ENCODE peak calls at places on chromosomes 3 and 15, in five cellular contexts. J is spleen, I is A549, F is upper lobe of left lung, R is body of pancreas. A is an unnamed sample.

GRCh38 chr3:14803101-14803980 is 15.4 kb upstream of the FGD5 start:
- DNase-seq in I (peak), F (no peak), J (peak), R (no peak), A (no peak)

GRCh38 chr3:111733154-111733553 is 125.9 kb upstream of the PHLDB2 start:
- DNase-seq in I (peak), F (no peak), J (no peak), R (peak), A (no peak)

GRCh38 chr3:150687613-150688012 is 16.1 kb downstream of the ERICH6 start:
- DNase-seq in R (no peak), I (no peak), F (no peak), J (no peak), A (no peak)

GRCh38 chr15:69603369-69604049 is 150.9 kb downstream of the RPLP1 start:
- DNase-seq in J (no peak), R (no peak), I (no peak), F (no peak), A (no peak)

GRCh38 chr3:105829879-105830622 is 38.8 kb downstream of the CBLB start:
- DNase-seq in J (no peak), R (no peak), F (no peak), I (no peak), A (no peak)

GRCh38 chr3:62378329-62378789 is 5.0 kb upstream of the FEZF2 start:
- DNase-seq in R (no peak), I (no peak), F (peak), J (no peak), A (no peak)

GRCh38 chr3:188947983-188948657 is 223.7 kb upstream of the TPRG1 start:
- DNase-seq in I (peak), R (peak), J (no peak), F (peak), A (peak)

GRCh38 chr3:162538466-162538865 is 1041.9 kb downstream of the OTOL1 start:
- DNase-seq in R (no peak), I (no peak), F (no peak), J (no peak), A (no peak)

GRCh38 chr3:171320721-171321120 is 139.5 kb downstream of the TNIK start:
- DNase-seq in F (no peak), I (no peak), J (no peak), R (no peak), A (no peak)

GRCh38 chr3:129106866-129107565 is 14.6 kb downstream of the RAB43 start:
- DNase-seq in F (peak), J (no peak), I (no peak), R (peak), A (no peak)

GRCh38 chr3:183131735-183132134 is 30.8 kb downstream of the LAMP3 start:
- DNase-seq in J (no peak), I (no peak), F (no peak), R (no peak), A (no peak)

GRCh38 chr3:159200176-159200575 is 398.3 kb downstream of the MFSD1 start:
- DNase-seq in F (no peak), R (no peak), I (no peak), J (no peak), A (peak)

GRCh38 chr15:96699871-96700401 is 369.4 kb downstream of the NR2F2 start:
- DNase-seq in F (no peak), J (no peak), I (no peak), R (no peak), A (no peak)

GRCh38 chr3:69084668-69085542 is at the start of gene ARL6IP5:
- DNase-seq in R (peak), J (peak), I (peak), F (peak), A (peak)
- TF ChIP-seq POLR2A in R (peak), J (peak), I (no peak), F (peak), A (no peak)

DNA sequence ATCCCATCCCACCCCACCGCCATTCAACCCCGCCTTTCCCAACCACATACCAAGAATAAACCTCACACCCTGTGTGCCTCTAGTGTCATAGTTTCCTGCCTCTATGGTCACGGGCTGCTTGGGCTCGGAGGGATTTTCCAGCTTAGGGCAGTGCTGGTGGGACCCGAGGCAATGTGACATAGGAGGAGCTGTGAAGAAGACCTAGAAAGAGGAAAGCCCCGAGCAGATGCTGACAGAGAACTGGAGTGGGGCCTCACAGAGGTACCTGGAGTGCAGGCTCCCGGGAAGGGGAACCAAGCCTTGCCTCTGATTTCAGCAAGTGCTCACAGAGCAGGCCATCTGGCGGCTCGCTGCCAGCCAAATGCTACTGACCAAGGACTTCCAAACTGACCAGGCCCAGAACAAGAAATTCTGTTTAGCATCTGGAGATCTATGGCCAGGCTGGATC is 27.5 kb downstream of the BHLHE40 start:
- DNase-seq in F (no peak), J (peak), R (no peak), I (no peak), A (no peak)
- TF ChIP-seq POLR2A in F (no peak), J (no peak), R (no peak), I (no peak), A (no peak)

DNA sequence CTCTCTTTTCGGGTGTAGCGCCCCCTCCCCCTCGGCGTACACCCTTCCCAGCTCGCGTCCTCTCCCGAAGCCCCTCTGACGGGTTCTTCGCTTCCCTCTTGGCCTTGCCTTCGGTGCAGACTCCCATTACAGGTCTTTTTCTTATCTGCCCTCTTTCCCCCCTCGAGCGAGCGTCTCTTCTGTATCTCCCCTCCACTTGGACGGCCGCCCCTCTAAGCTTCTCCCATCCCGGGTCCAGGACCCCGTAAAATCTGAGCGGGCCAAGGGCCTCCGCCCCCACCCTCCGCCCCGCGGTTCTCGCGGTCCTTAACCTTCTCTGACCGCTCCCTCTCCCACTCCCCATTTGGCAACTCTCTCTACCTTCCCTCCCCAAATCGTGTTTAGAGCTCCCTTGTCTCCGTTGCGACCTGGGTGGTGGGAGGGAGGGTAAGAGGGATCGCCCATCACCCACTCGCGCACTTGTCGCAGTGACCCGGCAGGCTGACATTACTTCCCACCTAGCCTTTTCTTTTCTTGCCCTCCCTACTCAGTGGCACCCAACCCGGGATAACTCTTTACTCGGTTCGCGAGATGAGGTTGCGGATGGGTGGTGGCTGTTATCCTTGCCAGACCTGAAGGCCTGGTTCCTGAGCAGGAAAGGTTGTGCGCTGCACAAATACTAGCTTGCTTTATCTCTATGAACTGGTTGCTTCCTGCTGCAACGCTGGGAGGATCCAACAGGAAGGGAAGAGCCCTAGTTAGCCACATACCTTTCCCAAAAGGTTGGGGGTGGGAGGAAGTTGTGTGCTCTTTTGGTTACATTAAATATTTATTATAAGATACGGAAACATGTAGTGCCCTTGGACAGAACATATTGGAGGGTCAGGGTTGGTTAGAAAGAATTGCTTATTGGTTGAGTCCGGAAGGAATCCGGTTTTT is 922 bp downstream of the RAB11A start:
- DNase-seq in I (peak), R (peak), F (peak), J (peak), A (no peak)
- TF ChIP-seq POLR2A in I (no peak), R (peak), F (no peak), J (no peak), A (no peak)

DNA sequence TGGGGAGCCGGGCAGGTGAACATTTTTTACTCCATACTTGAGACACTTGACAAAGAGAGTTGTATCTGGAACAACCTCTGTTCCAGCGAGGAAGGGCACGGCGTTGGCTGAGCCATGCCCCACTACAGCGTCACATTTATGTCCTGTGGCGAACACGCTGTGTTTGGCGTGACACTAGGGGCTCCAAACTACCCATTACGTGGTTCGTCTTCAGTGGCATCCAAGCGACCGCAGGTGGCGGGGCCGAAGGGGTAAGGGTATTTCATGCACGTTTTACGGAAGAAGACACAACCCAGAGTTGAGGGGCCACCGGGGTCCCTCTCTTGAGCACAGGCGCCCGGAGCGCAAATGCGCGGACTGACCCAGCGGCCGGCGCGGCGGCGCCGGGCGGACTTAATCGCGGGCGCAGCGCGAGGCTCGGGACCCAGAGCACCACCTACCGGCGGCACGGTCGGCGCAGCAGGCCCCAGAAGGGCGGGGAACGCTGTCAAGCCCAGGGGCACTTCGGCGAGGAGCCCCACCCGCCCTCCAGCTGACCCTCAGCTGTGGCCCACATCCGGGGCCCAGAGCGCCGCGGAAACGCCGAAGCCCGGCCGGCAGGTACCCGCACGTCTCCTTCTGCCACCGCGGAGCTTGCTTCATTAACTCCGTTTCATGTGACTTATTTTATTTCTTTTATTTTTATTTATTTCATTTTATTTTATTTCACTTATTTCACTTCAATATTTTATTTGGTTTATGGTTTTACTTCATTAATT is 36.4 kb upstream of the TRIM71 start:
- DNase-seq in I (peak), J (peak), F (peak), R (peak), A (peak)
- TF ChIP-seq POLR2A in I (no peak), J (no peak), F (no peak), R (no peak), A (no peak)

GRCh38 chr15:80055933-80056332 is 3.5 kb upstream of the ZFAND6 start:
- DNase-seq in F (no peak), J (no peak), I (no peak), R (no peak), A (no peak)

GRCh38 chr15:80058044-80058443 is 1.4 kb upstream of the ZFAND6 start:
- DNase-seq in I (no peak), F (no peak), R (no peak), J (no peak), A (no peak)

GRCh38 chr15:80058851-80059785 is at the start of gene ZFAND6:
- DNase-seq in R (peak), F (peak), J (peak), I (peak), A (peak)

GRCh38 chr15:80061581-80061980 is 2.1 kb downstream of the ZFAND6 start:
- DNase-seq in I (no peak), F (no peak), J (no peak), R (no peak), A (no peak)

GRCh38 chr15:80059786-80060489 is 462 bp downstream of the ZFAND6 start:
- DNase-seq in J (no peak), R (peak), I (peak), F (peak), A (peak)
- TF ChIP-seq POLR2A in J (peak), R (no peak), I (peak), F (no peak), A (no peak)

GRCh38 chr3:20040476-20041196 is 390 bp downstream of the KAT2B start:
- DNase-seq in R (peak), I (peak), F (peak), J (peak), A (peak)

GRCh38 chr3:20042331-20042730 is 2.1 kb downstream of the KAT2B start:
- DNase-seq in R (no peak), J (no peak), I (no peak), F (no peak), A (no peak)

GRCh38 chr3:20039765-20040475 is at the start of gene KAT2B:
- DNase-seq in J (peak), F (peak), R (peak), I (peak), A (peak)

GRCh38 chr3:20039082-20039764 is 1.0 kb upstream of the KAT2B start:
- DNase-seq in I (no peak), R (no peak), F (no peak), J (no peak), A (no peak)

GRCh38 chr3:20041197-20041780 is 1.0 kb downstream of the KAT2B start:
- DNase-seq in J (peak), R (peak), I (peak), F (peak), A (peak)
- TF ChIP-seq POLR2A in J (no peak), R (peak), I (no peak), F (peak), A (no peak)

GRCh38 chr3:119677641-119677934 is 382 bp upstream of the COX17 start:
- DNase-seq in R (no peak), J (no peak), F (no peak), I (no peak), A (no peak)
- TF ChIP-seq POLR2A in R (no peak), J (no peak), F (no peak), I (no peak), A (no peak)

DNA sequence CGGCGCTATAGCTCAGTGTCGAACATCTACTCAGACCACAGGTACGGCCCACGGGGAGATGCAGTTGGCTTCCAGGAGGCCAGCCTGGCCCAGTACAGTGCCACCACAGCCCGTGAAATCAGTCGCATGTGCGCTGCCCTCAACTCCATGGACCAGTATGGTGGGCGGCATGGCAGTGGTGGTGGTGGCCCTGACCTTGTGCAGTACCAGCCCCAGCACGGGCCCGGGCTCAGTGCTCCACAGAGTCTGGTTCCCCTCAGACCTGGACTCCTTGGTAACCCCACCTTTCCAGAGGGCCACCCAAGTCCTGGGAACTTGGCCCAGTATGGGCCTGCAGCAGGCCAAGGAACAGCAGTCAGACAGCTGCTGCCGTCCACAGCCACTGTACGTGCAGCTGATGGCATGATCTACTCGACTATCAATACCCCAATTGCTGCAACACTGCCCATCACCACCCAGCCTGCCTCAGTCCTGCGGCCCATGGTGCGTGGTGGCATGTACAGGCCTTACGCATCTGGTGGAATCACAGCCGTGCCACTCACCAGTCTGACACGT is 18.3 kb upstream of the APEH start:
- DNase-seq in J (no peak), I (no peak), R (no peak), F (no peak), A (no peak)
- TF ChIP-seq POLR2A in J (no peak), I (no peak), R (no peak), F (no peak), A (no peak)

DNA sequence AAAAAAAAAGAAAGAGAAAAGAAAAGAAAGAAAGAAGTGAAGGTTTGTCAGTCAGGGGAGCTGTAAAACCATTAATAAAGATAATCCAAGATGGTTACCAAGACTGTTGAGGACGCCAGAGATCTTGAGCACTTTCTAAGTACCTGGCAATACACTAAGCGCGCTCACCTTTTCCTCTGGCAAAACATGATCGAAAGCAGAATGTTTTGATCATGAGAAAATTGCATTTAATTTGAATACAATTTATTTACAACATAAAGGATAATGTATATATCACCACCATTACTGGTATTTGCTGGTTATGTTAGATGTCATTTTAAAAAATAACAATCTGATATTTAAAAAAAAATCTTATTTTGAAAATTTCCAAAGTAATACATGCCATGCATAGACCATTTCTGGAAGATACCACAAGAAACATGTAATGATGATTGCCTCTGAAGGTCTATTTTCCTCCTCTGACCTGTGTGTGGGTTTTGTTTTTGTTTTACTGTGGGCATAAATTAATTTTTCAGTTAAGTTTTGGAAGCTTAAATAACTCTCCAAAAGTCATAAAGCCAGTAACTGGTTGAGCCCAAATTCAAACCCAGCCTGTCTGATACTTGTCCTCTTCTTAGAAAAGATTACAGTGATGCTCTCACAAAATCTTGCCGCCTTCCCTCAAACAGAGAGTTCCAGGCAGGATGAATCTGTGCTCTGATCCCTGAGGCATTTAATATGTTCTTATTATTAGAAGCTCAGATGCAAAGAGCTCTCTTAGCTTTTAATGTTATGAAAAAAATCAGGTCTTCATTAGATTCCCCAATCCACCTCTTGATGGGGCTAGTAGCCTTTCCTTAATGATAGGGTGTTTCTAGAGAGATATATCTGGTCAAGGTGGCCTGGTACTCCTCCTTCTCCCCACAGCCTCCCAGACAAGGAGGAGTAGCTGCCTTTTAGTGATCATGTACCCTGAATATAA is 2.0 kb downstream of the B2M start:
- DNase-seq in F (no peak), I (peak), R (no peak), J (no peak), A (no peak)
- TF ChIP-seq POLR2A in F (no peak), I (no peak), R (no peak), J (no peak), A (no peak)

A was measured in H54.